ENCODE peak calls at places on chromosomes 16 and 17, in five cellular contexts. T is cardiac fibroblast, O is ascending aorta, D is heart right ventricle, M is fibroblast of pulmonary artery. V is an unnamed sample.
A peak's percentile ranks its signal among the peaks of the same experiment; 100 is the strongest.

GRCh38 chr17:511833-512251 is 159.2 kb upstream of the RPH3AL start:
- DNase-seq in O (no peak), M (no peak), D (no peak), T (no peak), V (peak; percentile 37)

GRCh38 chr17:74995847-74996246 is 8.4 kb downstream of the CDR2L start:
- DNase-seq in D (no peak), O (no peak), T (no peak), M (no peak), V (no peak)

GRCh38 chr17:63542942-63543821 is 7.1 kb upstream of the DCAF7 start:
- DNase-seq in M (no peak), D (no peak), T (no peak), O (no peak), V (no peak)

GRCh38 chr17:73348824-73349095 is 37.0 kb upstream of the CDC42EP4 start:
- DNase-seq in T (no peak), D (no peak), O (no peak), M (no peak), V (no peak)

GRCh38 chr16:81610144-81610842 is 165.7 kb downstream of the CMIP start:
- DNase-seq in O (peak; percentile 27), T (peak; percentile 84), D (peak; percentile 84), M (peak; percentile 79), V (peak; percentile 76)

GRCh38 chr16:15765880-15766279 is 90.9 kb downstream of the MYH11 start:
- DNase-seq in T (peak; percentile 42), O (no peak), M (peak; percentile 48), D (no peak), V (peak; percentile 46)

GRCh38 chr17:76957600-76958464 is 89.6 kb downstream of the MGAT5B start:
- DNase-seq in D (no peak), O (no peak), T (no peak), M (no peak), V (peak; percentile 5)

GRCh38 chr17:66850692-66851091 is 15.8 kb downstream of the CACNG5 start:
- DNase-seq in T (peak; percentile 6), D (no peak), M (no peak), O (no peak), V (peak; percentile 20)

GRCh38 chr16:48156790-48157209 is 1.0 kb upstream of the ABCC12 start:
- DNase-seq in T (peak; percentile 86), M (peak; percentile 85), O (peak; percentile 17), D (peak; percentile 89), V (peak; percentile 86)

GRCh38 chr16:88611220-88611821 is 27.1 kb upstream of the IL17C start:
- DNase-seq in D (no peak), T (no peak), O (no peak), M (no peak), V (no peak)

GRCh38 chr17:38707678-38708351 is 2.7 kb downstream of the MLLT6 start:
- DNase-seq in D (no peak), T (no peak), M (no peak), O (no peak), V (no peak)

GRCh38 chr16:83887088-83887487 is 11.8 kb upstream of the MLYCD start:
- DNase-seq in D (no peak), M (peak; percentile 17), T (no peak), O (no peak), V (peak; percentile 27)

GRCh38 chr17:80413771-80414507 is 1.0 kb upstream of the ENDOV start:
- DNase-seq in M (no peak), D (no peak), T (no peak), O (no peak), V (no peak)

GRCh38 chr17:38667099-38667786 is 7.5 kb downstream of the EPOP start:
- DNase-seq in T (peak; percentile 82), D (peak; percentile 44), M (peak; percentile 81), O (no peak), V (peak; percentile 72)

GRCh38 chr17:71757156-71757555 is 363.7 kb upstream of the SOX9 start:
- DNase-seq in M (no peak), O (no peak), D (no peak), T (no peak), V (peak; percentile 7)

GRCh38 chr17:68512967-68513474 is 791 bp downstream of the PRKAR1A start:
- DNase-seq in T (peak; percentile 68), M (peak; percentile 64), D (no peak), O (no peak), V (peak; percentile 73)

GRCh38 chr17:77437017-77437416 is 296.2 kb downstream of the SEC14L1 start:
- DNase-seq in T (peak; percentile 94), D (peak; percentile 71), O (no peak), M (peak; percentile 86), V (peak; percentile 81)

GRCh38 chr16:80932725-80933124 is 74.0 kb downstream of the CMC2 start:
- DNase-seq in M (peak; percentile 96), T (peak; percentile 93), O (peak; percentile 27), D (peak; percentile 46), V (peak; percentile 92)

GRCh38 chr17:19660219-19660870 is 11.8 kb downstream of the ALDH3A2 start:
- DNase-seq in T (no peak), D (no peak), O (no peak), M (no peak), V (no peak)

GRCh38 chr16:50810241-50810965 is 68.5 kb downstream of the CYLD start:
- DNase-seq in O (no peak), T (no peak), D (no peak), M (no peak), V (no peak)

GRCh38 chr17:37702605-37703004 is 42.3 kb downstream of the HNF1B start:
- DNase-seq in M (peak; percentile 38), T (peak; percentile 57), O (no peak), D (no peak), V (peak; percentile 76)

GRCh38 chr17:82338858-82339633 is 5.5 kb upstream of the SECTM1 start:
- DNase-seq in O (no peak), T (peak; percentile 65), D (no peak), M (peak; percentile 70), V (peak; percentile 75)

GRCh38 chr16:78122774-78123315 is 23.4 kb downstream of the WWOX start:
- DNase-seq in M (peak; percentile 70), T (peak; percentile 75), O (no peak), D (no peak), V (peak; percentile 66)

DNA sequence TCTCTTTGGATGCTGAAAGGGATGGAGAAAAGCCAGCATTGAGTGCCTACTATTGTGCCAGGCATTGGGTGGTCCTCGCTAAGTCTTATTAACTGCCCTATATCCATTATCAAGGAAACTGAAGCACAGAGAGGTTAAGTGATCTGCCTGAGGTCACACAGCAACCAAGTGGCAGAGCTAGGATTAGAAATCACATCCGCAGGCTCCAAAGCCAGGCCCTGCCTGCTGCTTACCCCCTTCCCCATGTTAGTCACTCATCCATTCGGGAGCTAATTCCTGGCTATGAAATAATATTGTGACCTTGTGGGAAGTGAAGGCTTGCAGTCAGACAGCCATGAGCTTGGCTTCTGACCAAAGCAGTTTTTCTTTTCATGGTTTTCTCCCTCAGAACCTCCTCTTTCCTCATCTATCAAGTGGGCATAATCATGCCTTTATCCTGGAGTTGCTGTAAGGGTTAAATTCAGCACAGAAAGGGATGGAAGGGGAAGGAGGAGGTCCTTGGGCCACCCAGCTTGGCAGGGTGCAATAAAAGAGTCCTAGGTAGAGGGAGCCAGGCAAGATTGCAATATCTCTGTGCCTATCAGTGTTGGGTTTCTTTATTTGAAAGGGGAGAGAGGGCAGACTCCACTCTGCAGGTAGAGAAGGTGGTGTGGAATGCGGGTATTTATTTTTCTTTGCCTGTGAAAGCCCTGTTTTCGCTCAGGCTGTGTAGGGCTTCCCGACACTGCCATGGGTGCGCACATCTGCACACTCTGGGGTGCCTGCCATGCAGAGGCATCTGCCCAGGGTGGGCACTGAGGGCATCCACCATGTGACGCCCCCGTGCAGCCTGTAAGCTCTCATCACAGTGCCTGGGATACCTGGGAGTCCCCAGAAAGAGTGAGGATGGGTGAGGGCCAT is 11.3 kb downstream of the RAI1 start:
- DNase-seq in O (no peak), D (no peak), T (no peak), M (no peak), V (no peak)
- H3K4me3 ChIP-seq in O (no peak overlapping the region), D (no peak overlapping the region), T (no peak overlapping the region), M (no peak overlapping the region), V (no peak overlapping the region)

GRCh38 chr16:12214509-12214908 is 238.0 kb downstream of the SNX29 start:
- DNase-seq in M (no peak), D (no peak), T (no peak), O (no peak), V (no peak)

GRCh38 chr16:12217341-12217740 is 240.8 kb downstream of the SNX29 start:
- DNase-seq in T (no peak), M (no peak), O (no peak), D (no peak), V (no peak)

GRCh38 chr16:12211870-12212690 is 235.5 kb downstream of the SNX29 start:
- DNase-seq in M (no peak), D (no peak), T (no peak), O (no peak), V (no peak)

GRCh38 chr16:12213180-12213579 is 236.6 kb downstream of the SNX29 start:
- DNase-seq in O (no peak), T (no peak), D (no peak), M (no peak), V (no peak)

DNA sequence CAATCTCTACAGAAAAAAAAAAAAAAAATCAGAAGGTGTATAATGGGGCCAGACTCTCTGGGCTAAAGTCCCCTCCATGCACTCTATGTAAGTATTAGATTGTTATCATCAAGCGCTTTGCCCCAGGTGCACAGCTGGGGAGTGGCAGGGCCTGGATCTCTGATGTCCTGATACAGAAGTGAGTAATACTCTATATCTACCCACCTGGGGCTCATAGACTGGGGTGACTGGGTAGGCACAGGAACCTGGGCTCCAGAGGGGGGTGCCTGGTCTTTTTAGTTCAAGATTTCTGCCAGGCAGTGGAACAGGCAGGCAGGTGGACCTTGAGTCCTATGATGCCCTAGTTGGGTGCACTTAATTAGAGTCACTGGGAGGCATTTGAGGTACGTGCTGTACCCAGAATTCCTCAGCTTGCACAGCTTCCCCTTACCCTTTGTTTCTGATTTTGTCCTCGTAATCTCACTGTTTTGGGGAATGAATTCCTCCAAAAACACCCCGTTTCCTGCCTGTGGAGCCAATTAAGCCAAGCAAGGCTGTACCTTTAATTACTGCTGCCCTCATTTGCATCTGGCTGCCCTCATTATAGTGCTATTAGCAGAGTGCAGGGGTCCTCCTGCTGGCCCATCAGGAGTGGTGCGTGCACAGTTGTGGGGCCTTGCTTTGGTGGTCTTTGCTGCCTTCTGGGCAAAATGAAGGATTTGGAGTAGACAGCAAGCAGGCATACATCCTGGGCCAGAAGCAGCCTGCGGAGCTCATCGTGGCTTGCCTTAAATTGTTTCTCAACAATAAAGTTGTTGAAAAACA is 239.0 kb downstream of the SNX29 start:
- DNase-seq in O (no peak), T (no peak), M (no peak), D (no peak), V (no peak)
- TF ChIP-seq CTCF in O (no peak), T (peak; percentile 19), M (peak; percentile 17), D (peak; percentile 44), V (peak; percentile 31)

DNA sequence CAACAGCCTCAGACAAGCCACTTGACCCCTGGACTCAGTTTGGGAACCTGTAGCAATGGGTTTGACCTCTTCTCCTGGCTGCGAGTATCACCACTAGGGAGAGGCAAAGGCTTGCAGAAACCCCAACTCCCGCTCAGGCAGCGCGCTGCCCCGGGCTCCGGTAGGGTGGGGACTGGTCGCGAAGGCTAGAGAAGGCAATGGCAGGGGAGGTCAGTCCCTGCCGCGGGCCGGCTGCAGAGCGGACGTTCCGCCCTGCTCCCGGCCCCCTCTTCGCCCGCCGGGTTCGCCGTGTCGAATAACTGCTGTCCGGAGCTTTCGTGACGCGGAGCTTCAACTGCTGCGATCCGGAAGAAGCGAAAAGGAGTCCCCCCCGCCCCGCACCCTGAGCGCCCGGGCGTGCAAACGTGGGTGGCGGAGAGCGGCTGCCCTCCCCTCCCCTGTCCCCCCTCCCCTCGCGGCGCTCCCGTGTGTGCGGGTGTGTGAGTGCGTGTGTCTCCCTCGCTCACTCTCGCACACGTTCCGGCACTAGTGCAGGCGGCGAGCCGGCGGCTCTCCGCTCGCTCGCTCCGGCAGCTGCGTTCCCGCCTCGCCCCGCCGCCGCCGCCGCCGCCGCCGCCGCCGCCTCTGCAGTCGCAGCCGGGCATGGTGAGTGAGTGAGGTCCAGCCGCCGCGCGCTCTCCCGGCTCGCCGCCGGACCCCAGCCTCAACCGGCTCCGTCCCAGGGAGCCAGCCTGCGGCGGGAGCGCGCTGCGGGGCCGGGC is 792 bp upstream of the SHISA6 start:
- DNase-seq in M (no peak), T (no peak), O (no peak), D (peak; percentile 23), V (no peak)
- H3K4me3 ChIP-seq in M (no peak overlapping the region), T (no peak overlapping the region), O (peak overlapping the region; percentile 40), D (peak overlapping the region; percentile 51), V (no peak overlapping the region)

GRCh38 chr17:44258811-44259351 is 9.1 kb downstream of the SLC4A1 start:
- DNase-seq in O (no peak), M (no peak), T (no peak), D (no peak), V (no peak)
- TF ChIP-seq CTCF in O (no peak), M (no peak), T (no peak), D (no peak), V (no peak)